ENCODE peak calls at places on chromosomes 7 and 10, in seven cellular contexts. G, X, J, H, V, W and A are unnamed samples.
A peak's percentile ranks its signal among the peaks of the same experiment; 100 is the strongest.

GRCh38 chr7:91940171-91940570 is 491 bp upstream of the AKAP9 start:
- DNase-seq in G (peak; percentile 45), X (peak; percentile 41), J (peak; percentile 22), H (peak; percentile 13), V (peak; percentile 25), W (peak; percentile 44), A (peak; percentile 46)

GRCh38 chr10:71857934-71858890 is 7.2 kb upstream of the PSAP start:
- DNase-seq in G (peak; percentile 33), X (no peak), J (no peak), H (no peak), V (no peak), W (no peak), A (no peak)

GRCh38 chr10:122288917-122289316 is 17.8 kb downstream of the BTBD16 start:
- DNase-seq in G (no peak), X (no peak), J (no peak), H (no peak), V (no peak), W (no peak), A (no peak)

GRCh38 chr10:15726042-15726441 is 6.3 kb upstream of the ITGA8 start:
- DNase-seq in G (no peak), X (no peak), J (no peak), H (no peak), V (no peak), W (no peak), A (no peak)

GRCh38 chr7:28479507-28479947 is 67.2 kb downstream of the CREB5 start:
- DNase-seq in G (no peak), X (no peak), J (no peak), H (no peak), V (no peak), W (no peak), A (no peak)

GRCh38 chr7:134949171-134949570 is 37.1 kb upstream of the AGBL3 start:
- DNase-seq in G (no peak), X (no peak), J (no peak), H (no peak), V (no peak), W (no peak), A (no peak)

GRCh38 chr10:99331207-99331803 is 2.1 kb downstream of the CNNM1 start:
- DNase-seq in G (no peak), X (no peak), J (no peak), H (no peak), V (no peak), W (no peak), A (peak; percentile 47)

GRCh38 chr10:70132098-70133029 is at the start of gene AIFM2:
- DNase-seq in G (peak; percentile 72), X (peak; percentile 79), J (peak; percentile 40), H (peak; percentile 77), V (peak; percentile 35), W (peak; percentile 60), A (peak; percentile 77)

GRCh38 chr10:15324611-15325010 is 46.5 kb downstream of the FAM171A1 start:
- DNase-seq in G (no peak), X (no peak), J (no peak), H (no peak), V (no peak), W (no peak), A (no peak)

GRCh38 chr7:30727061-30727945 is 24.6 kb upstream of the INMT start:
- DNase-seq in G (no peak), X (peak; percentile 43), J (no peak), H (no peak), V (peak; percentile 64), W (peak; percentile 81), A (no peak)

GRCh38 chr7:76369011-76369410 is 10.2 kb upstream of the YWHAG start:
- DNase-seq in G (no peak), X (no peak), J (no peak), H (no peak), V (no peak), W (no peak), A (no peak)

GRCh38 chr10:43952760-43953159 is 304.1 kb upstream of the ZNF32 start:
- DNase-seq in G (no peak), X (peak; percentile 3), J (no peak), H (no peak), V (no peak), W (no peak), A (no peak)

GRCh38 chr10:112898540-112899395 is 51.3 kb upstream of the TCF7L2 start:
- DNase-seq in G (peak; percentile 6), X (peak; percentile 95), J (peak; percentile 40), H (no peak), V (no peak), W (no peak), A (no peak)

GRCh38 chr7:149764481-149765398 is 8.6 kb downstream of the ZNF467 start:
- DNase-seq in G (no peak), X (peak; percentile 75), J (no peak), H (no peak), V (no peak), W (no peak), A (no peak)

GRCh38 chr7:106535234-106536026 is 125.5 kb downstream of the CCDC71L start:
- DNase-seq in G (no peak), X (no peak), J (no peak), H (no peak), V (no peak), W (no peak), A (no peak)

DNA sequence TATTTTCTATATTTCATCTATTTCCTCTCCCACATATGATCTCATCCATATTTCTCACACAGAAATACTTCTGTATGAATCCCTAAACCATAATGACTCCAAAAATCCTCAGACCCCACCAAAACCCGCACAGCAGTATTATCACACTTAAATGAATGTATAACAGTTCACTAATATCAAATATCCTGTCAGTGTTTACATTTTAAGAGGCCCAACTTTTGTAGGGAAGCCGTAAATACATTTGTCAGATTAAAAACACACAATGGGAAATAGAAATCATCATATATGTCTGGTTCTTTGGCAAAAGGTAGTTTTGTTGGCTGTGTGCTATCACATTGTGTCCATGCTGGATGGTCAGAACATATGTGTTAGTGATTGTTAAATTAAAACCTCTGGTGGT is 4.2 kb downstream of the AUTS2 start:
- DNase-seq in G (no peak), X (no peak), J (no peak), H (no peak), V (no peak), W (no peak), A (no peak)
- H3K27me3 ChIP-seq in G (no peaks in the 10 kb centered on the region), X (peaks cover 74% of the 10 kb centered on the region), J (peaks cover 8% of the 10 kb centered on the region), H (peaks cover 20% of the 10 kb centered on the region), V (peaks cover 29% of the 10 kb centered on the region), W (peaks cover 21% of the 10 kb centered on the region), A (no peaks in the 10 kb centered on the region)

GRCh38 chr10:133043541-133044225 is 44.0 kb upstream of the ADGRA1 start:
- DNase-seq in G (no peak), X (no peak), J (no peak), H (no peak), V (no peak), W (no peak), A (no peak)

GRCh38 chr10:133042816-133043215 is 44.9 kb upstream of the ADGRA1 start:
- DNase-seq in G (no peak), X (no peak), J (no peak), H (no peak), V (no peak), W (no peak), A (no peak)

GRCh38 chr10:133042061-133042460 is 45.7 kb upstream of the ADGRA1 start:
- DNase-seq in G (no peak), X (no peak), J (no peak), H (no peak), V (no peak), W (no peak), A (no peak)

GRCh38 chr10:133045556-133046483 is 41.9 kb upstream of the ADGRA1 start:
- DNase-seq in G (no peak), X (no peak), J (no peak), H (no peak), V (no peak), W (no peak), A (no peak)

GRCh38 chr10:133044502-133044901 is 43.2 kb upstream of the ADGRA1 start:
- DNase-seq in G (peak; percentile 44), X (no peak), J (no peak), H (no peak), V (no peak), W (no peak), A (peak; percentile 36)
- H3K27me3 ChIP-seq in G (peaks cover 39% of the 10 kb centered on the region), X (no peaks in the 10 kb centered on the region), J (no peaks in the 10 kb centered on the region), H (peaks cover 22% of the 10 kb centered on the region), V (no peaks in the 10 kb centered on the region), W (no peaks in the 10 kb centered on the region), A (no peaks in the 10 kb centered on the region)

GRCh38 chr7:50303894-50304157 is 690 bp upstream of the IKZF1 start:
- DNase-seq in G (no peak), X (no peak), J (no peak), H (no peak), V (no peak), W (no peak), A (no peak)

GRCh38 chr7:50303082-50303893 is 1.2 kb upstream of the IKZF1 start:
- DNase-seq in G (no peak), X (peak; percentile 60), J (no peak), H (no peak), V (no peak), W (peak; percentile 44), A (no peak)

GRCh38 chr7:50302486-50303081 is 1.9 kb upstream of the IKZF1 start:
- DNase-seq in G (no peak), X (peak; percentile 43), J (no peak), H (no peak), V (no peak), W (no peak), A (no peak)

GRCh38 chr7:50299163-50299562 is 5.4 kb upstream of the IKZF1 start:
- DNase-seq in G (no peak), X (no peak), J (no peak), H (no peak), V (no peak), W (no peak), A (no peak)

GRCh38 chr7:50300336-50300735 is 4.2 kb upstream of the IKZF1 start:
- DNase-seq in G (no peak), X (no peak), J (no peak), H (no peak), V (no peak), W (no peak), A (no peak)
- H3K27me3 ChIP-seq in G (peaks cover 35% of the 10 kb centered on the region), X (peaks cover 14% of the 10 kb centered on the region), J (peaks cover 28% of the 10 kb centered on the region), H (peaks cover 5% of the 10 kb centered on the region), V (no peaks in the 10 kb centered on the region), W (no peaks in the 10 kb centered on the region), A (no peaks in the 10 kb centered on the region)

GRCh38 chr10:101223274-101224059 is 5.8 kb downstream of the LBX1 start:
- DNase-seq in G (no peak), X (peak; percentile 59), J (no peak), H (no peak), V (no peak), W (no peak), A (peak; percentile 45)

GRCh38 chr10:101222683-101223273 is 6.5 kb downstream of the LBX1 start:
- DNase-seq in G (no peak), X (no peak), J (no peak), H (no peak), V (no peak), W (no peak), A (no peak)

GRCh38 chr10:101224060-101224909 is 5.0 kb downstream of the LBX1 start:
- DNase-seq in G (no peak), X (no peak), J (no peak), H (no peak), V (no peak), W (no peak), A (no peak)

GRCh38 chr10:101221479-101222246 is 7.6 kb downstream of the LBX1 start:
- DNase-seq in G (no peak), X (no peak), J (no peak), H (no peak), V (no peak), W (no peak), A (no peak)

DNA sequence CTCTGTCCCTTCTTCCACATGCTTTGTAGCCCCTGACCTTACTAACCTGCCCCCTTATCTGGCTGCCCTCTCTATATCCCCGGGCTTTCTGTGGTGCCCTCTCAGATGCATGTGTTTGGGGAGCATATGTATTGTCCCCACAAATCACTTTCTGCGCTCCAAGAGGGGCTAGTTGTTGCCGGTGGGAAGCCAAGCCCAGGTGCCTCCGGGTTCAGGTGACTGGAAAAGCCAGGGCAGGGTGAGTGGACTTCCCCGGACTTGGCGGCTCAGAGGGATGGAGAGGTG is 7.1 kb downstream of the LBX1 start:
- DNase-seq in G (no peak), X (no peak), J (no peak), H (no peak), V (no peak), W (no peak), A (no peak)
- H3K27me3 ChIP-seq in G (peaks cover 100% of the 10 kb centered on the region), X (peaks cover 97% of the 10 kb centered on the region), J (peaks cover 98% of the 10 kb centered on the region), H (peaks cover 100% of the 10 kb centered on the region), V (peaks cover 72% of the 10 kb centered on the region), W (peaks cover 90% of the 10 kb centered on the region), A (peaks cover 10% of the 10 kb centered on the region)